ENCODE peak calls at places on chromosomes 5 and 9, in six cellular contexts. M is activated naive CD8-positive, alpha-beta T cell treated with anti-CD3 and anti-CD28 coated beads, Interleukin-2, amount 50 U/mL, for 24 hours; B is stimulated activated CD8-positive, alpha-beta memory T cell treated with anti-CD3 and anti-CD28 coated beads, Interleukin-2, amount 100 ng/mL, for 48 hours; D is OCI-LY7; A is NCI-H1417; N is cardiac septum. Q is an unnamed sample.

GRCh38 chr9:38527507-38527906 is 92.9 kb downstream of the ANKRD18A start:
- DNase-seq in M (no peak), B (no peak), D (no peak), A (no peak), N (no peak), Q (no peak)

GRCh38 chr9:124437086-124437485 is 13.2 kb upstream of the ADGRD2 start:
- DNase-seq in M (no peak), B (no peak), D (no peak), A (no peak), N (no peak), Q (no peak)

GRCh38 chr5:168346417-168346816 is 55.0 kb downstream of the WWC1 start:
- DNase-seq in M (no peak), B (no peak), D (no peak), A (no peak), N (no peak), Q (no peak)

GRCh38 chr9:34376596-34377401 is at the start of gene MYORG:
- DNase-seq in M (peak; percentile 96), B (peak; percentile 96), D (peak; percentile 96), A (peak; percentile 91), N (peak; percentile 95), Q (peak; percentile 100)

GRCh38 chr5:39446231-39446630 is 21.5 kb upstream of the DAB2 start:
- DNase-seq in M (no peak), B (no peak), D (no peak), A (no peak), N (no peak), Q (no peak)

GRCh38 chr5:137666109-137666850 is 69.6 kb downstream of the KLHL3 start:
- DNase-seq in M (peak; percentile 28), B (no peak), D (no peak), A (no peak), N (no peak), Q (peak; percentile 47)

GRCh38 chr9:99241106-99241505 is 19.0 kb downstream of the SEC61B start:
- DNase-seq in M (no peak), B (no peak), D (peak; percentile 54), A (no peak), N (no peak), Q (no peak)

GRCh38 chr5:170757182-170757601 is 26.3 kb upstream of the GABRP start:
- DNase-seq in M (no peak), B (no peak), D (no peak), A (no peak), N (no peak), Q (no peak)

GRCh38 chr9:127330501-127330900 is 65.9 kb downstream of the GARNL3 start:
- DNase-seq in M (no peak), B (no peak), D (no peak), A (no peak), N (no peak), Q (no peak)

GRCh38 chr9:37938121-37938906 is 34.4 kb upstream of the SLC25A51 start:
- DNase-seq in M (no peak), B (no peak), D (no peak), A (no peak), N (no peak), Q (no peak)

Q was measured in NB4.